ENCODE peak calls at places on chromosomes 16 and 17, in eight cellular contexts. A is heart right ventricle; N is activated CD4-positive, alpha-beta T cell treated with anti-CD3 and anti-CD28 coated beads, Interleukin-2, amount 50 U/mL, for 48 hours; T is NCI-H1694; C is SK-N-DZ; L is DMS79 treated with DMSO at 0.1 percent for 48 hours; R is AG04450; G is lower leg skin. V is an unnamed sample.
A peak's percentile ranks its signal among the peaks of the same experiment; 100 is the strongest.

GRCh38 chr17:48632579-48633265 is 6.6 kb upstream of the HOXB9 start:
- DNase-seq in G (no peak), L (no peak), N (no peak), T (no peak), C (no peak), R (no peak), A (no peak), V (no peak)

GRCh38 chr16:65655802-65656201 is 533.9 kb upstream of the CDH11 start:
- DNase-seq in R (no peak), L (no peak), A (no peak), C (no peak), N (no peak), G (no peak), T (no peak), V (no peak)

GRCh38 chr17:9811086-9811485 is 10.8 kb downstream of the GSG1L2 start:
- DNase-seq in C (no peak), N (no peak), R (no peak), T (no peak), L (no peak), G (no peak), A (no peak), V (no peak)

GRCh38 chr17:39665642-39666221 is 583 bp downstream of the TCAP start:
- DNase-seq in R (no peak), C (no peak), L (no peak), T (peak; percentile 21), A (no peak), G (no peak), N (peak; percentile 18), V (no peak)

GRCh38 chr17:58630883-58631522 is 60.8 kb downstream of the TEX14 start:
- DNase-seq in L (no peak), N (peak; percentile 51), T (no peak), G (no peak), R (no peak), A (peak; percentile 6), C (no peak), V (peak; percentile 49)

GRCh38 chr17:3914319-3914685 is 2.0 kb downstream of the P2RX1 start:
- DNase-seq in L (no peak), C (no peak), N (no peak), G (no peak), R (no peak), A (no peak), T (no peak), V (no peak)

GRCh38 chr17:7211512-7212277 is 7.9 kb downstream of the DLG4 start:
- DNase-seq in A (no peak), R (no peak), N (no peak), T (no peak), G (no peak), L (no peak), C (no peak), V (no peak)

GRCh38 chr16:29025218-29025617 is 40.4 kb downstream of the LAT start:
- DNase-seq in T (no peak), L (no peak), N (no peak), G (no peak), A (no peak), C (no peak), R (no peak), V (no peak)

GRCh38 chr16:72013389-72013788 is 4.8 kb downstream of the DHODH start:
- DNase-seq in C (no peak), A (no peak), L (no peak), T (no peak), G (peak; percentile 40), N (peak; percentile 37), R (no peak), V (peak; percentile 68)

GRCh38 chr17:82121660-82122629 is 23.9 kb upstream of the FASN start:
- DNase-seq in R (no peak), G (no peak), C (peak; percentile 70), A (no peak), L (peak; percentile 19), T (no peak), N (no peak), V (no peak)

GRCh38 chr16:70437017-70437581 is 1.8 kb downstream of the ST3GAL2 start:
- DNase-seq in T (no peak), A (no peak), L (peak; percentile 2), N (no peak), C (peak; percentile 94), R (peak; percentile 77), G (no peak), V (no peak)

GRCh38 chr17:30372755-30373154 is 6.0 kb upstream of the CPD start:
- DNase-seq in N (peak; percentile 34), T (no peak), R (no peak), A (no peak), G (no peak), C (no peak), L (no peak), V (no peak)

GRCh38 chr16:4091638-4092037 is 24.6 kb downstream of the ADCY9 start:
- DNase-seq in T (no peak), C (no peak), G (no peak), R (no peak), A (no peak), L (peak; percentile 56), N (no peak), V (no peak)

GRCh38 chr17:59671386-59671785 is 35.8 kb downstream of the PTRH2 start:
- DNase-seq in R (no peak), T (no peak), N (no peak), A (no peak), C (no peak), L (no peak), G (no peak), V (no peak)

GRCh38 chr17:63445571-63446217 is 412 bp downstream of the CYB561 start:
- DNase-seq in T (no peak), R (no peak), C (no peak), A (no peak), L (peak; percentile 35), G (no peak), N (peak; percentile 42), V (peak; percentile 64)

GRCh38 chr16:58584831-58585505 is 44.7 kb downstream of the CNOT1 start:
- DNase-seq in A (no peak), R (no peak), L (no peak), N (no peak), C (no peak), G (no peak), T (no peak), V (no peak)

GRCh38 chr17:2989855-2990254 is 73.6 kb downstream of the OR1D5 start:
- DNase-seq in C (no peak), A (no peak), T (no peak), N (no peak), G (no peak), L (no peak), R (no peak), V (no peak)